ENCODE peak calls at places on chromosomes 12 and 14, in five cellular contexts. P is heart right ventricle; F is CD8-positive, alpha-beta T cell; Y is GM06990; C is fibroblast of lung. D is an unnamed sample. For H3K36me3, the result is how much of the 10 kb centered on the place peaks cover.

GRCh38 chr14:94545131-94545841 is 16.0 kb upstream of the SERPINA4 start:
- DNase-seq in F (no peak), P (no peak), C (peak), Y (no peak), D (no peak)

GRCh38 chr14:104510794-104511611 is 68.6 kb upstream of the C14orf180 start:
- DNase-seq in C (no peak), Y (no peak), P (peak), F (peak), D (peak)

GRCh38 chr12:116126610-116127009 is 150.9 kb downstream of the MED13L start:
- DNase-seq in F (no peak), P (no peak), Y (no peak), C (peak), D (no peak)

GRCh38 chr12:78562358-78563205 is 302.0 kb upstream of the SYT1 start:
- DNase-seq in Y (no peak), C (no peak), F (no peak), P (no peak), D (no peak)

GRCh38 chr14:77113644-77114043 is 15.6 kb downstream of the CIPC start:
- DNase-seq in F (no peak), P (peak), C (no peak), Y (no peak), D (peak)

GRCh38 chr12:14216405-14217294 is 148.8 kb upstream of the ATF7IP start:
- DNase-seq in C (peak), Y (no peak), P (no peak), F (no peak), D (no peak)

GRCh38 chr14:101373690-101374295 is 187.5 kb upstream of the DIO3 start:
- DNase-seq in F (no peak), P (no peak), Y (no peak), C (no peak), D (no peak)

GRCh38 chr14:95287176-95287754 is 32.4 kb downstream of the CLMN start:
- DNase-seq in C (no peak), P (no peak), Y (no peak), F (no peak), D (no peak)

GRCh38 chr12:84910549-84911241 is 1.9 kb downstream of the SLC6A15 start:
- DNase-seq in C (peak), F (no peak), P (no peak), Y (no peak), D (no peak)

GRCh38 chr12:75177997-75178396 is 31.6 kb downstream of the KCNC2 start:
- DNase-seq in Y (no peak), C (peak), P (no peak), F (no peak), D (no peak)

GRCh38 chr14:64856528-64857445 is 22.9 kb downstream of the SPTB start:
- DNase-seq in C (peak), P (no peak), F (no peak), Y (no peak), D (no peak)

GRCh38 chr14:35789651-35790050 is 19.4 kb downstream of the RALGAPA1 start:
- DNase-seq in P (no peak), Y (no peak), C (peak), F (no peak), D (no peak)

GRCh38 chr14:100994757-100995156 is 91.2 kb upstream of the RTL1 start:
- DNase-seq in P (no peak), F (no peak), C (peak), Y (no peak), D (no peak)

DNA sequence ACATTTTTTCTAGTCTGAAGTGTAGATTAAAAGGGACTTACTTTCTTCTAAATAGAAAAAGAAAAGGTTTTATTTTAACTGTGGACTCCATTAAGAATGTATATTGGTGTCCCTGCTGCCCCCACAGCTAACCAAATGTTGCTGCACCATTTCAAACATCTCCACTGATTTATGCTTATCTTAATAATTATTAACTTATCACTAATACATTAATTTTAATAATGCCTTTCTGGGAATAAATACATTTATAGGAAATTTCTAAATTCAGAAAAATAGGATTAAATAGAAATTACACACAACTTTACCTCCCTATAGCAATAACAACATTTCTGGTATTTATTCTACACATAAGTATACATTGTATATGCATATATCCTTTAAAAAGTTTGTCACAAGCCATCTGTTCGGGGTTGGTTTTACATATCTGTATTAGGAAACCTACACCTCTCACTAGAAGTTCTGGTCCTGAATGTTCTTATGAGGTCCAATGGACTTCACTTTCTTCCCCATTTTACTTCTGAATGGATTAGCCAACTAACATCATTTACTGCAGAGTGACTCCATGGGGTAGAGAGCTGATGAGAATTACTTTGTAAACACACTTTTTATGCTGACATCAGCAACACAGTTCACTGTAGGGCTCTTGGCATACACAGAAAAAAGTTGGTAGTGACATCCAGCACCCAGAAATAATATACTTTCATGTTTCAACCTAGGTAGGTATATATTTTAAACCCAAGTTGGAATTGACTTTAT is 9.4 kb upstream of the SELPLG start:
- DNase-seq in C (no peak), Y (no peak), F (no peak), P (no peak), D (no peak)
- TF ChIP-seq CTCF in C (no peak), Y (no peak), F (no peak), P (no peak), D (no peak)

DNA sequence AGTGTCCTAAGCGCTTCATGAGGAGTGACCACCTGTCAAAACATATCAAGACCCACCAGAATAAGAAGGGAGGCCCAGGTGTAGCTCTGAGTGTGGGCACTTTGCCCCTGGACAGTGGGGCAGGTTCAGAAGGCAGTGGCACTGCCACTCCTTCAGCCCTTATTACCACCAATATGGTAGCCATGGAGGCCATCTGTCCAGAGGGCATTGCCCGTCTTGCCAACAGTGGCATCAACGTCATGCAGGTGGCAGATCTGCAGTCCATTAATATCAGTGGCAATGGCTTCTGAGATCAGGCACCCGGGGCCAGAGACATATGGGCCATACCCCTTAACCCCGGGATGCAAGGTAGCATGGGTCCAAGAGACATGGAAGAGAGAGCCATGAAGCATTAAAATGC is 12.7 kb upstream of the AMHR2 start:
- DNase-seq in P (no peak), F (no peak), C (no peak), Y (no peak), D (no peak)
- H3K36me3 ChIP-seq in P (under half), F (under half), C (under half), Y (under half), D (half or more)

GRCh38 chr14:30638926-30639325 is 16.8 kb downstream of the SCFD1 start:
- DNase-seq in P (no peak), Y (no peak), F (no peak), C (no peak), D (no peak)
- H3K4me3 ChIP-seq in P (no peak), Y (no peak), F (no peak), C (no peak), D (no peak)

GRCh38 chr12:120077260-120077659 is 39.3 kb downstream of the RAB35 start:
- DNase-seq in F (no peak), C (no peak), Y (no peak), P (no peak), D (no peak)
- TF ChIP-seq CTCF in F (no peak), C (no peak), Y (no peak), P (no peak), D (no peak)

GRCh38 chr14:69766984-69767368 is at the start of gene SRSF5:
- DNase-seq in C (peak), P (peak), Y (peak), F (peak), D (peak)
- H3K36me3 ChIP-seq in C (under half), P (under half), Y (under half), F (under half), D (under half)

DNA sequence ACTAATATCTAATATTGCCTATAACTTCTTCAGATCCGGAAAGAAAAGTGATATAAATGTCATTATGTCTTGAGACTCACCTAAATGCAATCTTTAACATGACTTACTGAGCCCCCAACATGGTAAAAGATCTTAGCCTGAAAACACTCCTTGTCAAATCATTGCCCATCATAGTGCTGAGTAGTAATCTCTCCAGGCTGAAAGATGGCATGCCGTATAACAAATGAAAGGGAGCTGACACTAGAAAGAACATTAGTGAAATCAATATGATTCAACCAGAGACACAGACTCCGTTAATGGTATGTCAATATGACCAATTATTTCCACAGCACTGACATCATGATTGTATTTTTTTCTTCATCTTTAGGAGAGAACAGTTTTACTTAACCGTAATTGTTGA is 54.4 kb downstream of the BICD1 start:
- DNase-seq in P (no peak), Y (no peak), F (no peak), C (no peak), D (no peak)
- H3K4me3 ChIP-seq in P (no peak), Y (no peak), F (no peak), C (no peak), D (no peak)